ENCODE peak calls at places on chromosome 13, in ten cellular contexts. One of them, this sample, is unnamed.

GRCh38 chr13:113533441-113533840 is 42.9 kb upstream of the DCUN1D2 start:
- DNase-seq in BE2C: peak
- DNase-seq in NB4: no peak
- DNase-seq in WTC11: peak
- DNase-seq in epithelial cell of esophagus: no peak
- DNase-seq in omental fat pad: no peak
- DNase-seq in GM23338: no peak
- DNase-seq in choroid plexus epithelial cell: no peak
- DNase-seq in HepG2: no peak
- DNase-seq in GM20000: no peak
- DNase-seq in this sample: peak

GRCh38 chr13:22469421-22469820 is 711.4 kb upstream of the SGCG start:
- DNase-seq in GM20000: no peak
- DNase-seq in GM23338: no peak
- DNase-seq in epithelial cell of esophagus: no peak
- DNase-seq in BE2C: no peak
- DNase-seq in WTC11: no peak
- DNase-seq in omental fat pad: no peak
- DNase-seq in choroid plexus epithelial cell: no peak
- DNase-seq in HepG2: no peak
- DNase-seq in NB4: no peak
- DNase-seq in this sample: no peak

GRCh38 chr13:113766035-113766800 is 7.2 kb downstream of the TMEM255B start:
- DNase-seq in omental fat pad: no peak
- DNase-seq in BE2C: no peak
- DNase-seq in GM20000: no peak
- DNase-seq in GM23338: no peak
- DNase-seq in NB4: no peak
- DNase-seq in choroid plexus epithelial cell: no peak
- DNase-seq in WTC11: no peak
- DNase-seq in HepG2: no peak
- DNase-seq in epithelial cell of esophagus: no peak
- DNase-seq in this sample: no peak

GRCh38 chr13:21395953-21396352 is 63.1 kb downstream of the ZDHHC20 start:
- DNase-seq in epithelial cell of esophagus: no peak
- DNase-seq in GM23338: no peak
- DNase-seq in GM20000: no peak
- DNase-seq in choroid plexus epithelial cell: no peak
- DNase-seq in HepG2: no peak
- DNase-seq in WTC11: no peak
- DNase-seq in BE2C: no peak
- DNase-seq in omental fat pad: no peak
- DNase-seq in NB4: peak
- DNase-seq in this sample: no peak

GRCh38 chr13:26423634-26424033 is 133.8 kb upstream of the WASF3 start:
- DNase-seq in GM23338: peak
- DNase-seq in HepG2: no peak
- DNase-seq in WTC11: no peak
- DNase-seq in epithelial cell of esophagus: no peak
- DNase-seq in NB4: no peak
- DNase-seq in GM20000: no peak
- DNase-seq in omental fat pad: no peak
- DNase-seq in BE2C: no peak
- DNase-seq in choroid plexus epithelial cell: no peak
- DNase-seq in this sample: no peak

GRCh38 chr13:34358811-34359513 is 541.0 kb downstream of the RFC3 start:
- DNase-seq in GM20000: no peak
- DNase-seq in omental fat pad: no peak
- DNase-seq in BE2C: no peak
- DNase-seq in choroid plexus epithelial cell: peak
- DNase-seq in NB4: no peak
- DNase-seq in WTC11: no peak
- DNase-seq in HepG2: no peak
- DNase-seq in GM23338: no peak
- DNase-seq in epithelial cell of esophagus: peak
- DNase-seq in this sample: peak

GRCh38 chr13:41139296-41139966 is 6.8 kb upstream of the KBTBD6 start:
- DNase-seq in GM20000: no peak
- DNase-seq in BE2C: no peak
- DNase-seq in omental fat pad: no peak
- DNase-seq in HepG2: no peak
- DNase-seq in NB4: no peak
- DNase-seq in epithelial cell of esophagus: peak
- DNase-seq in WTC11: no peak
- DNase-seq in GM23338: no peak
- DNase-seq in choroid plexus epithelial cell: no peak
- DNase-seq in this sample: peak

GRCh38 chr13:43303040-43303729 is 279.8 kb downstream of the DNAJC15 start:
- DNase-seq in GM23338: peak
- DNase-seq in epithelial cell of esophagus: peak
- DNase-seq in omental fat pad: no peak
- DNase-seq in WTC11: peak
- DNase-seq in BE2C: peak
- DNase-seq in choroid plexus epithelial cell: peak
- DNase-seq in GM20000: peak
- DNase-seq in HepG2: peak
- DNase-seq in NB4: peak
- DNase-seq in this sample: peak

GRCh38 chr13:40624338-40624737 is 42.1 kb downstream of the FOXO1 start:
- DNase-seq in WTC11: no peak
- DNase-seq in NB4: no peak
- DNase-seq in GM23338: no peak
- DNase-seq in epithelial cell of esophagus: peak
- DNase-seq in HepG2: no peak
- DNase-seq in GM20000: no peak
- DNase-seq in BE2C: no peak
- DNase-seq in omental fat pad: no peak
- DNase-seq in choroid plexus epithelial cell: peak
- DNase-seq in this sample: no peak

DNA sequence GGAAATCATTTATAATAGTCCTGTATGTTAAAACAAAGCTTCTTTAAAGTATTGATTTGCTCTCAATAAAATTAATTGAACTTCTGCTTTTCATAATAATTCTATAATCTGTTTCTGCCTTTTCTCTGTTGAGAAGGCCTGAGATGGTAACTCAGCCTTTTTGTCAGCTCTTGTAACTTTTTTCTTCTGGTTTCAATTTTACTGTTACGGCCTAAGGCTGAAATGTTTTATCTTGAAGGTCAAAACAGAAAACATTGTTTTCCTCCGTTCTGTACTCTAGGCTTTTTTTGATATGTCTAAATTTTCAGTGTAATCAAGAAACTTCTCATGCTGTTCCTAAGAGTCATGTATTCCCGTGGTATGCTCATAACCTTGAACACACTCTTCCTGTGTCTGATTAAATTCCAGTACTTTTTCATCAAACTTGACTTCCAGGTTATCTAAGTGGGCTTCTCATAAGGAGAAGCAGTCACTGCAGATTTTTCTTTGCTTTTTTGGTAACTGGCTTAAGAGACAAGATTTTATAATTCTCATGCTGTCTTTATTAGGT is 7.6 kb upstream of the NAXD start:
- DNase-seq in choroid plexus epithelial cell: peak
- DNase-seq in omental fat pad: no peak
- DNase-seq in BE2C: no peak
- DNase-seq in HepG2: no peak
- DNase-seq in epithelial cell of esophagus: no peak
- DNase-seq in GM23338: no peak
- DNase-seq in WTC11: no peak
- DNase-seq in GM20000: peak
- DNase-seq in NB4: no peak
- DNase-seq in this sample: no peak
- TF ChIP-seq CTCF in choroid plexus epithelial cell: no peak
- TF ChIP-seq CTCF in omental fat pad: no peak
- TF ChIP-seq CTCF in BE2C: no peak
- TF ChIP-seq CTCF in HepG2: no peak
- TF ChIP-seq CTCF in epithelial cell of esophagus: no peak
- TF ChIP-seq CTCF in GM23338: no peak
- TF ChIP-seq CTCF in WTC11: no peak
- TF ChIP-seq CTCF in GM20000: no peak
- TF ChIP-seq CTCF in NB4: no peak
- TF ChIP-seq CTCF in this sample: no peak

DNA sequence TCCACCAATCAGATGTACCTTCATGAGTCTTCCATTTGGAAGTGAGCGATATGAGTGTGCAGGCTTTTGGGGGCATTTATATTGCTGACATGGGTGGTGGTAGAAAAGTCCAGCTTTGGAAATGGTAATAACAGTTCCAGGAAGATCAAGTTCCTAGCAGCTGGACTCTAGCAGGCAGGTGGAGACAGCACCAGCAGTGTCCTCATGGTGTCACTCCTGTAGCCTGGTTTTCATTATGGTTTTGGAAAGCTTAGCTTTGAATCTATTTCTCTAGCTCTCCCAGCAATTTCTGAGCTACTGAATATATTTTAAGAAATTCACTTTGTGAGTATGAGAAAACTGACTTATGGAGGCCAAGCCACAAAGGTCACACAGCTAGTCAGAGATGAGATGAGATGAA is 523.2 kb upstream of the HTR2A start:
- DNase-seq in BE2C: no peak
- DNase-seq in HepG2: no peak
- DNase-seq in omental fat pad: no peak
- DNase-seq in GM20000: no peak
- DNase-seq in NB4: no peak
- DNase-seq in choroid plexus epithelial cell: peak
- DNase-seq in epithelial cell of esophagus: no peak
- DNase-seq in GM23338: no peak
- DNase-seq in WTC11: no peak
- DNase-seq in this sample: no peak
- TF ChIP-seq CTCF in BE2C: no peak
- TF ChIP-seq CTCF in HepG2: no peak
- TF ChIP-seq CTCF in omental fat pad: no peak
- TF ChIP-seq CTCF in GM20000: no peak
- TF ChIP-seq CTCF in NB4: no peak
- TF ChIP-seq CTCF in choroid plexus epithelial cell: peak
- TF ChIP-seq CTCF in epithelial cell of esophagus: peak
- TF ChIP-seq CTCF in GM23338: no peak
- TF ChIP-seq CTCF in WTC11: no peak
- TF ChIP-seq CTCF in this sample: no peak

DNA sequence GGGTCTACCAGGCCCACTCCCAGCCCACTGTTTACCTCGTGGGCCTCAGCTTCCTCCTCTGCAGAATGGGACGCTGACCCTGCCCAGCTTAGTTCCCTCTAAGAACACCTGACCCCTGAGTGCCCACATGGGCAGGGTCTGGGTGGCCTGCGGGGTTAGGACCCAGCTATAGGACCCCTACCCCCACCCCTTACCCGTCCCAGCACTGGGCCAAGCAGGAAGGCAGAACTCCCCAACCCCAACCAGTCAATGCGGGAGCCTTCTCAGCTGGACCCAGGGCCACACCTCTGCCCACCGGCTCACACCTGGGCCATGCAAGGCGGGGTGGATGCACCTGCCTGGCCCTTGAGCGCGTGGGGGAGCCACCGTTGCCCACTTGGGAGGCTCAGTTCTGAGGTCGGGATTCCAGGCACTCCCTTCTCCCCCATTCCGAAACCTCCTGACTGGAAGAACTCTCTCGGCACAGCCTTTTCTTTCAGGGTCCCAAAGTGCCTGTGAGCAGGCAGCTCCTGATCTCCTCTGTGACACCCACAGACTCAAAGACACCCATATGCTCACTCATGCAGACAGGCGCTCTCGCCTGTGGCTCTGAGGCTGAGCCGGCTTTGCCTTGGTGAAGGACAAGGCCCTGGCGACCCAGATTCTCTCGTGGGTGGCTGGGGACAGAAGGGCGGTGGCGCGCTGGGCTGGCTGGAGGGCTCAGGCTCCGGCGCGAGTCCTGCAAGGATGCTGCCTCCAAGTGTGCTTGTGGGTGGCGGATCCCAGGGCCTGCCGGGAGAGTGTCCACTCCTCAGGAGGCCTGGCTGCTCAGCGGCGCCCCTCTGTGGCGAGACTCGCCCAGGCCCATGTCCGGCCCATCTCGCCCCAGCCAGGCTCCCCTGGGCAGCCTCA is 27.9 kb upstream of the PARP4 start:
- DNase-seq in NB4: peak
- DNase-seq in HepG2: peak
- DNase-seq in GM20000: no peak
- DNase-seq in WTC11: peak
- DNase-seq in epithelial cell of esophagus: no peak
- DNase-seq in choroid plexus epithelial cell: peak
- DNase-seq in BE2C: no peak
- DNase-seq in omental fat pad: no peak
- DNase-seq in GM23338: peak
- DNase-seq in this sample: no peak
- TF ChIP-seq CTCF in NB4: no peak
- TF ChIP-seq CTCF in HepG2: peak
- TF ChIP-seq CTCF in GM20000: no peak
- TF ChIP-seq CTCF in WTC11: peak
- TF ChIP-seq CTCF in epithelial cell of esophagus: no peak
- TF ChIP-seq CTCF in choroid plexus epithelial cell: peak
- TF ChIP-seq CTCF in BE2C: peak
- TF ChIP-seq CTCF in omental fat pad: no peak
- TF ChIP-seq CTCF in GM23338: peak
- TF ChIP-seq CTCF in this sample: peak

GRCh38 chr13:84571264-84571663 is 689.0 kb upstream of the SLITRK1 start:
- DNase-seq in WTC11: no peak
- DNase-seq in choroid plexus epithelial cell: no peak
- DNase-seq in omental fat pad: no peak
- DNase-seq in HepG2: no peak
- DNase-seq in GM23338: peak
- DNase-seq in epithelial cell of esophagus: no peak
- DNase-seq in NB4: peak
- DNase-seq in GM20000: no peak
- DNase-seq in BE2C: no peak
- DNase-seq in this sample: no peak

GRCh38 chr13:84570831-84571230 is 688.6 kb upstream of the SLITRK1 start:
- DNase-seq in NB4: no peak
- DNase-seq in GM23338: no peak
- DNase-seq in epithelial cell of esophagus: peak
- DNase-seq in GM20000: no peak
- DNase-seq in BE2C: no peak
- DNase-seq in WTC11: no peak
- DNase-seq in HepG2: no peak
- DNase-seq in omental fat pad: no peak
- DNase-seq in choroid plexus epithelial cell: peak
- DNase-seq in this sample: no peak

GRCh38 chr13:84574851-84575250 is 692.6 kb upstream of the SLITRK1 start:
- DNase-seq in choroid plexus epithelial cell: peak
- DNase-seq in HepG2: no peak
- DNase-seq in GM20000: no peak
- DNase-seq in NB4: no peak
- DNase-seq in omental fat pad: no peak
- DNase-seq in BE2C: no peak
- DNase-seq in GM23338: no peak
- DNase-seq in WTC11: no peak
- DNase-seq in epithelial cell of esophagus: peak
- DNase-seq in this sample: peak
- TF ChIP-seq CTCF in choroid plexus epithelial cell: peak
- TF ChIP-seq CTCF in HepG2: no peak
- TF ChIP-seq CTCF in GM20000: no peak
- TF ChIP-seq CTCF in NB4: no peak
- TF ChIP-seq CTCF in omental fat pad: no peak
- TF ChIP-seq CTCF in BE2C: peak
- TF ChIP-seq CTCF in GM23338: peak
- TF ChIP-seq CTCF in WTC11: no peak
- TF ChIP-seq CTCF in epithelial cell of esophagus: peak
- TF ChIP-seq CTCF in this sample: peak

GRCh38 chr13:39263033-39263432 is 224.8 kb downstream of the NHLRC3 start:
- DNase-seq in epithelial cell of esophagus: peak
- DNase-seq in HepG2: peak
- DNase-seq in GM20000: peak
- DNase-seq in GM23338: peak
- DNase-seq in choroid plexus epithelial cell: peak
- DNase-seq in BE2C: peak
- DNase-seq in omental fat pad: peak
- DNase-seq in WTC11: peak
- DNase-seq in NB4: peak
- DNase-seq in this sample: peak
- TF ChIP-seq CTCF in epithelial cell of esophagus: peak
- TF ChIP-seq CTCF in HepG2: peak
- TF ChIP-seq CTCF in GM20000: peak
- TF ChIP-seq CTCF in GM23338: peak
- TF ChIP-seq CTCF in choroid plexus epithelial cell: peak
- TF ChIP-seq CTCF in BE2C: peak
- TF ChIP-seq CTCF in omental fat pad: no peak
- TF ChIP-seq CTCF in WTC11: peak
- TF ChIP-seq CTCF in NB4: peak
- TF ChIP-seq CTCF in this sample: peak